ENCODE peak calls at places on chromosomes 12 and 14, in five cellular contexts. One of them, this sample, is unnamed.

GRCh38 chr14:38171197-38171596 is 36.5 kb upstream of the SSTR1 start:
- DNase-seq in Peyer's patch: no peak
- DNase-seq in amygdala: no peak
- DNase-seq in fibroblast of the conjunctiva: no peak
- DNase-seq in coronary artery: no peak
- DNase-seq in this sample: peak; percentile 71

GRCh38 chr12:59329457-59329856 is 266.4 kb upstream of the SLC16A7 start:
- DNase-seq in amygdala: no peak
- DNase-seq in Peyer's patch: no peak
- DNase-seq in fibroblast of the conjunctiva: no peak
- DNase-seq in coronary artery: no peak
- DNase-seq in this sample: no peak

GRCh38 chr12:131912526-131913274 is 16.4 kb upstream of the PUS1 start:
- DNase-seq in fibroblast of the conjunctiva: peak; percentile 75
- DNase-seq in amygdala: peak; percentile 31
- DNase-seq in coronary artery: peak; percentile 90
- DNase-seq in Peyer's patch: no peak
- DNase-seq in this sample: peak; percentile 43

GRCh38 chr12:127272864-127273263 is 994.1 kb upstream of the TMEM132C start:
- DNase-seq in amygdala: no peak
- DNase-seq in fibroblast of the conjunctiva: peak; percentile 17
- DNase-seq in coronary artery: no peak
- DNase-seq in Peyer's patch: no peak
- DNase-seq in this sample: peak; percentile 77

GRCh38 chr14:73524493-73524892 is 12.4 kb upstream of the ACOT1 start:
- DNase-seq in coronary artery: no peak
- DNase-seq in fibroblast of the conjunctiva: no peak
- DNase-seq in amygdala: no peak
- DNase-seq in Peyer's patch: no peak
- DNase-seq in this sample: no peak

GRCh38 chr12:52920937-52921336 is 16.1 kb upstream of the KRT8 start:
- DNase-seq in coronary artery: no peak
- DNase-seq in amygdala: no peak
- DNase-seq in Peyer's patch: no peak
- DNase-seq in fibroblast of the conjunctiva: no peak
- DNase-seq in this sample: no peak

GRCh38 chr12:45284096-45284901 is 68.4 kb downstream of the ANO6 start:
- DNase-seq in coronary artery: no peak
- DNase-seq in amygdala: no peak
- DNase-seq in Peyer's patch: no peak
- DNase-seq in fibroblast of the conjunctiva: no peak
- DNase-seq in this sample: peak; percentile 80

GRCh38 chr14:104146651-104147345 is 8.4 kb downstream of the KIF26A start:
- DNase-seq in Peyer's patch: no peak
- DNase-seq in amygdala: no peak
- DNase-seq in fibroblast of the conjunctiva: no peak
- DNase-seq in coronary artery: no peak
- DNase-seq in this sample: no peak

GRCh38 chr14:79281244-79282199 is 929.8 kb downstream of the DIO2 start:
- DNase-seq in amygdala: no peak
- DNase-seq in coronary artery: no peak
- DNase-seq in Peyer's patch: no peak
- DNase-seq in fibroblast of the conjunctiva: no peak
- DNase-seq in this sample: no peak

GRCh38 chr14:78170203-78170602 is at the start of gene NRXN3:
- DNase-seq in Peyer's patch: no peak
- DNase-seq in fibroblast of the conjunctiva: no peak
- DNase-seq in amygdala: peak; percentile 42
- DNase-seq in coronary artery: no peak
- DNase-seq in this sample: no peak

GRCh38 chr12:50505386-50505827 is 622 bp downstream of the DIP2B start:
- DNase-seq in coronary artery: peak; percentile 72
- DNase-seq in Peyer's patch: peak; percentile 56
- DNase-seq in fibroblast of the conjunctiva: no peak
- DNase-seq in amygdala: peak; percentile 75
- DNase-seq in this sample: no peak

This sample was measured in kidney glomerular epithelial cell.